ENCODE peak calls at places on chromosome 22, in five cellular contexts. One of them, this sample, is unnamed.

GRCh38 chr22:44783581-44783980 is 31.2 kb downstream of the ARHGAP8 start:
- DNase-seq in PC-3: no peak
- DNase-seq in Kasumi-1: no peak
- DNase-seq in A172: peak
- DNase-seq in non-pigmented ciliary epithelial cell: no peak
- DNase-seq in this sample: no peak

GRCh38 chr22:46534901-46535630 is 2.4 kb downstream of the CELSR1 start:
- DNase-seq in A172: no peak
- DNase-seq in PC-3: no peak
- DNase-seq in non-pigmented ciliary epithelial cell: no peak
- DNase-seq in Kasumi-1: no peak
- DNase-seq in this sample: no peak

GRCh38 chr22:23388492-23389009 is 191.5 kb downstream of the IGLL1 start:
- DNase-seq in Kasumi-1: no peak
- DNase-seq in non-pigmented ciliary epithelial cell: no peak
- DNase-seq in PC-3: no peak
- DNase-seq in A172: no peak
- DNase-seq in this sample: no peak

GRCh38 chr22:28917747-28918543 is 34.6 kb downstream of the ZNRF3 start:
- DNase-seq in Kasumi-1: peak
- DNase-seq in A172: no peak
- DNase-seq in PC-3: no peak
- DNase-seq in non-pigmented ciliary epithelial cell: no peak
- DNase-seq in this sample: peak

GRCh38 chr22:17190702-17191101 is 28.5 kb downstream of the ADA2 start:
- DNase-seq in non-pigmented ciliary epithelial cell: no peak
- DNase-seq in A172: no peak
- DNase-seq in Kasumi-1: no peak
- DNase-seq in PC-3: no peak
- DNase-seq in this sample: no peak

GRCh38 chr22:30304495-30305244 is 15.4 kb upstream of the CASTOR1 start:
- DNase-seq in Kasumi-1: no peak
- DNase-seq in PC-3: peak
- DNase-seq in non-pigmented ciliary epithelial cell: no peak
- DNase-seq in A172: no peak
- DNase-seq in this sample: no peak

GRCh38 chr22:37075822-37076433 is 24.4 kb downstream of the KCTD17 start:
- DNase-seq in A172: no peak
- DNase-seq in non-pigmented ciliary epithelial cell: no peak
- DNase-seq in Kasumi-1: no peak
- DNase-seq in PC-3: no peak
- DNase-seq in this sample: no peak

GRCh38 chr22:29892315-29892714 is 9.3 kb downstream of the MTMR3 start:
- DNase-seq in A172: no peak
- DNase-seq in Kasumi-1: no peak
- DNase-seq in non-pigmented ciliary epithelial cell: no peak
- DNase-seq in PC-3: no peak
- DNase-seq in this sample: no peak

GRCh38 chr22:31870890-31871289 is 73.4 kb upstream of the YWHAH start:
- DNase-seq in PC-3: peak
- DNase-seq in A172: peak
- DNase-seq in non-pigmented ciliary epithelial cell: peak
- DNase-seq in Kasumi-1: peak
- DNase-seq in this sample: no peak

GRCh38 chr22:41603873-41604332 is 14.3 kb upstream of the PMM1 start:
- DNase-seq in non-pigmented ciliary epithelial cell: no peak
- DNase-seq in PC-3: no peak
- DNase-seq in A172: no peak
- DNase-seq in Kasumi-1: peak
- DNase-seq in this sample: no peak